ENCODE peak calls at places on chromosomes 4 and X, in five cellular contexts. One of them, this sample, is unnamed.

GRCh38 chr4:12963912-12964311 is 520.2 kb downstream of the RAB28 start:
- DNase-seq in A549: no peak
- DNase-seq in CD4-positive, alpha-beta T cell: no peak
- DNase-seq in transverse colon: no peak
- DNase-seq in CD4-positive, alpha-beta memory T cell: no peak
- DNase-seq in this sample: no peak

GRCh38 chr4:3827616-3828492 is 61.7 kb downstream of the ADRA2C start:
- DNase-seq in transverse colon: peak; percentile 78
- DNase-seq in CD4-positive, alpha-beta T cell: no peak
- DNase-seq in CD4-positive, alpha-beta memory T cell: no peak
- DNase-seq in A549: peak; percentile 28
- DNase-seq in this sample: no peak

GRCh38 chrX:65668362-65669310 is 1.2 kb downstream of the MSN start:
- DNase-seq in transverse colon: peak; percentile 61
- DNase-seq in CD4-positive, alpha-beta T cell: peak; percentile 23
- DNase-seq in A549: peak; percentile 23
- DNase-seq in CD4-positive, alpha-beta memory T cell: peak; percentile 67
- DNase-seq in this sample: peak; percentile 35

GRCh38 chr4:15601862-15602261 is 53.3 kb downstream of the FBXL5 start:
- DNase-seq in A549: no peak
- DNase-seq in transverse colon: no peak
- DNase-seq in CD4-positive, alpha-beta T cell: no peak
- DNase-seq in CD4-positive, alpha-beta memory T cell: no peak
- DNase-seq in this sample: no peak

GRCh38 chr4:161936625-161937133 is 227.1 kb downstream of the FSTL5 start:
- DNase-seq in transverse colon: no peak
- DNase-seq in CD4-positive, alpha-beta T cell: no peak
- DNase-seq in CD4-positive, alpha-beta memory T cell: no peak
- DNase-seq in A549: peak; percentile 1
- DNase-seq in this sample: no peak

GRCh38 chr4:40931238-40931637 is 181.5 kb downstream of the NSUN7 start:
- DNase-seq in transverse colon: no peak
- DNase-seq in A549: no peak
- DNase-seq in CD4-positive, alpha-beta T cell: no peak
- DNase-seq in CD4-positive, alpha-beta memory T cell: no peak
- DNase-seq in this sample: no peak

GRCh38 chr4:178240891-178241290 is 798.7 kb upstream of the AGA start:
- DNase-seq in CD4-positive, alpha-beta T cell: no peak
- DNase-seq in CD4-positive, alpha-beta memory T cell: no peak
- DNase-seq in A549: no peak
- DNase-seq in transverse colon: no peak
- DNase-seq in this sample: no peak

GRCh38 chr4:123667496-123667895 is 270.9 kb downstream of the SPRY1 start:
- DNase-seq in CD4-positive, alpha-beta memory T cell: no peak
- DNase-seq in A549: no peak
- DNase-seq in transverse colon: no peak
- DNase-seq in CD4-positive, alpha-beta T cell: no peak
- DNase-seq in this sample: no peak

GRCh38 chr4:145954924-145955339 is 16.3 kb upstream of the ZNF827 start:
- DNase-seq in CD4-positive, alpha-beta memory T cell: no peak
- DNase-seq in transverse colon: no peak
- DNase-seq in A549: no peak
- DNase-seq in CD4-positive, alpha-beta T cell: no peak
- DNase-seq in this sample: no peak

GRCh38 chrX:35622601-35623000 is 175.5 kb upstream of the MAGEB16 start:
- DNase-seq in transverse colon: no peak
- DNase-seq in A549: no peak
- DNase-seq in CD4-positive, alpha-beta memory T cell: no peak
- DNase-seq in CD4-positive, alpha-beta T cell: no peak
- DNase-seq in this sample: no peak

GRCh38 chr4:7513731-7514130 is 79.0 kb upstream of the PSAPL1 start:
- DNase-seq in CD4-positive, alpha-beta memory T cell: no peak
- DNase-seq in CD4-positive, alpha-beta T cell: no peak
- DNase-seq in transverse colon: no peak
- DNase-seq in A549: no peak
- DNase-seq in this sample: no peak

GRCh38 chr4:112130903-112131302 is 14.4 kb upstream of the FAM241A start:
- DNase-seq in CD4-positive, alpha-beta T cell: no peak
- DNase-seq in CD4-positive, alpha-beta memory T cell: no peak
- DNase-seq in A549: no peak
- DNase-seq in transverse colon: no peak
- DNase-seq in this sample: no peak

GRCh38 chr4:185128272-185129119 is 14.6 kb upstream of the SLC25A4 start:
- DNase-seq in CD4-positive, alpha-beta memory T cell: peak; percentile 22
- DNase-seq in A549: peak; percentile 40
- DNase-seq in transverse colon: peak; percentile 22
- DNase-seq in CD4-positive, alpha-beta T cell: no peak
- DNase-seq in this sample: peak; percentile 18

GRCh38 chrX:69025802-69026301 is 139.4 kb downstream of the PJA1 start:
- DNase-seq in A549: no peak
- DNase-seq in CD4-positive, alpha-beta memory T cell: no peak
- DNase-seq in CD4-positive, alpha-beta T cell: no peak
- DNase-seq in transverse colon: no peak
- DNase-seq in this sample: no peak

GRCh38 chr4:75908555-75908954 is 6.3 kb upstream of the PPEF2 start:
- DNase-seq in CD4-positive, alpha-beta memory T cell: no peak
- DNase-seq in A549: no peak
- DNase-seq in transverse colon: no peak
- DNase-seq in CD4-positive, alpha-beta T cell: no peak
- DNase-seq in this sample: no peak

GRCh38 chr4:26727849-26728248 is 132.8 kb upstream of the STIM2 start:
- DNase-seq in CD4-positive, alpha-beta memory T cell: no peak
- DNase-seq in CD4-positive, alpha-beta T cell: no peak
- DNase-seq in A549: no peak
- DNase-seq in transverse colon: no peak
- DNase-seq in this sample: no peak

GRCh38 chr4:133003169-133003568 is 145.9 kb upstream of the PCDH10 start:
- DNase-seq in A549: no peak
- DNase-seq in CD4-positive, alpha-beta T cell: no peak
- DNase-seq in transverse colon: no peak
- DNase-seq in CD4-positive, alpha-beta memory T cell: no peak
- DNase-seq in this sample: no peak

GRCh38 chrX:68710870-68711576 is 63.6 kb downstream of the STARD8 start:
- DNase-seq in CD4-positive, alpha-beta memory T cell: no peak
- DNase-seq in transverse colon: no peak
- DNase-seq in A549: peak; percentile 73
- DNase-seq in CD4-positive, alpha-beta T cell: no peak
- DNase-seq in this sample: no peak

GRCh38 chr4:33924239-33924638 is 2320.1 kb downstream of the ARAP2 start:
- DNase-seq in CD4-positive, alpha-beta memory T cell: no peak
- DNase-seq in transverse colon: no peak
- DNase-seq in A549: no peak
- DNase-seq in CD4-positive, alpha-beta T cell: no peak
- DNase-seq in this sample: no peak

GRCh38 chrX:82081027-82081426 is 879.1 kb downstream of the SH3BGRL start:
- DNase-seq in CD4-positive, alpha-beta memory T cell: no peak
- DNase-seq in CD4-positive, alpha-beta T cell: no peak
- DNase-seq in A549: no peak
- DNase-seq in transverse colon: no peak
- DNase-seq in this sample: no peak
- H3K9me3 ChIP-seq in CD4-positive, alpha-beta memory T cell: no peaks in the 10 kb centered on the region
- H3K9me3 ChIP-seq in CD4-positive, alpha-beta T cell: no peaks in the 10 kb centered on the region
- H3K9me3 ChIP-seq in A549: no peaks in the 10 kb centered on the region
- H3K9me3 ChIP-seq in transverse colon: no peaks in the 10 kb centered on the region
- H3K9me3 ChIP-seq in this sample: no peaks in the 10 kb centered on the region

GRCh38 chrX:66915893-66916292 is 277.0 kb upstream of the EDA2R start:
- DNase-seq in A549: no peak
- DNase-seq in CD4-positive, alpha-beta memory T cell: no peak
- DNase-seq in CD4-positive, alpha-beta T cell: no peak
- DNase-seq in transverse colon: no peak
- DNase-seq in this sample: no peak
- H3K9me3 ChIP-seq in A549: no peaks in the 10 kb centered on the region
- H3K9me3 ChIP-seq in CD4-positive, alpha-beta memory T cell: no peaks in the 10 kb centered on the region
- H3K9me3 ChIP-seq in CD4-positive, alpha-beta T cell: no peaks in the 10 kb centered on the region
- H3K9me3 ChIP-seq in transverse colon: no peaks in the 10 kb centered on the region
- H3K9me3 ChIP-seq in this sample: no peaks in the 10 kb centered on the region

GRCh38 chr4:95158045-95158444 is 390.7 kb downstream of the UNC5C start:
- DNase-seq in transverse colon: no peak
- DNase-seq in A549: no peak
- DNase-seq in CD4-positive, alpha-beta memory T cell: no peak
- DNase-seq in CD4-positive, alpha-beta T cell: no peak
- DNase-seq in this sample: no peak

GRCh38 chr4:95156452-95156765 is 392.4 kb downstream of the UNC5C start:
- DNase-seq in A549: no peak
- DNase-seq in CD4-positive, alpha-beta memory T cell: no peak
- DNase-seq in transverse colon: no peak
- DNase-seq in CD4-positive, alpha-beta T cell: no peak
- DNase-seq in this sample: no peak

GRCh38 chr4:95158626-95159025 is 390.1 kb downstream of the UNC5C start:
- DNase-seq in CD4-positive, alpha-beta memory T cell: no peak
- DNase-seq in transverse colon: no peak
- DNase-seq in A549: no peak
- DNase-seq in CD4-positive, alpha-beta T cell: no peak
- DNase-seq in this sample: no peak

GRCh38 chr4:95153182-95153581 is 395.4 kb downstream of the BMPR1B start:
- DNase-seq in CD4-positive, alpha-beta memory T cell: no peak
- DNase-seq in A549: no peak
- DNase-seq in CD4-positive, alpha-beta T cell: no peak
- DNase-seq in transverse colon: no peak
- DNase-seq in this sample: no peak

DNA sequence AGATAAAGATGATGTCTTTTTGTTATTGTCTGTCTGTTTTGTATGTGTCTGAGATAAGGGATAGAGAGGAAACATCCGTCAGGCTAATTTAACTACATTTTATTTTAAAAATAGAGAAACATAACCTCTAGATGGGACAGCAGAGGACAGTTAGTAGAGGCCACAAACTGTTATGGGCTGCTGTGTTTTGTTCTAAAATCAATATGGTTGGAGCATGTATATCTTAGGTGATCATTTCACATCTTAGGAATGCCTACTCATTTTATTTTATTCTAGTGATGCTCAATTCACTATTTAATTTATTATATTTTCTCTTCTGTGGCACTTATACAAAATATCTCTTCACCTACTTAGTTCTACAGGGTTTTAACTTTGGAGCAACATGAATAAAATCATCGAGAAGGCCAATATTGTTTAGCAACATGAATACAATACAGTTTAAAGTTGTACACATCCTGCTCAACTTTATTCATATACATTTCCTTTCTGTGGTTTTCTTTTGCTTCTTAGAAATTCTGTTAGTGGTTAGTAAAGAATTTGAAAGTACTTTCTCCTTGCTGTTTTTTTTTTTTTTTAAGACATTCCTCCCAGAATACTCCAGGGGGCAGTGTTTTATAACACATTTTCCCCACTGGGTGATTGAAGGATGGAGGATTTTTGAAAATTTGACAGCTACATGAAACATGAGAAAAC is 392.9 kb downstream of the UNC5C start:
- DNase-seq in transverse colon: no peak
- DNase-seq in CD4-positive, alpha-beta memory T cell: peak; percentile 59
- DNase-seq in CD4-positive, alpha-beta T cell: no peak
- DNase-seq in A549: peak; percentile 23
- DNase-seq in this sample: no peak
- H3K9me3 ChIP-seq in transverse colon: no peaks in the 10 kb centered on the region
- H3K9me3 ChIP-seq in CD4-positive, alpha-beta memory T cell: no peaks in the 10 kb centered on the region
- H3K9me3 ChIP-seq in CD4-positive, alpha-beta T cell: no peaks in the 10 kb centered on the region
- H3K9me3 ChIP-seq in A549: no peaks in the 10 kb centered on the region
- H3K9me3 ChIP-seq in this sample: no peaks in the 10 kb centered on the region

GRCh38 chrX:10119399-10119990 is 37.3 kb upstream of the CLCN4 start:
- DNase-seq in A549: peak; percentile 34
- DNase-seq in CD4-positive, alpha-beta T cell: peak; percentile 58
- DNase-seq in CD4-positive, alpha-beta memory T cell: peak; percentile 81
- DNase-seq in transverse colon: peak; percentile 80
- DNase-seq in this sample: peak; percentile 56
- H3K9me3 ChIP-seq in A549: peaks cover 55% of the 10 kb centered on the region
- H3K9me3 ChIP-seq in CD4-positive, alpha-beta T cell: no peaks in the 10 kb centered on the region
- H3K9me3 ChIP-seq in CD4-positive, alpha-beta memory T cell: no peaks in the 10 kb centered on the region
- H3K9me3 ChIP-seq in transverse colon: no peaks in the 10 kb centered on the region
- H3K9me3 ChIP-seq in this sample: no peaks in the 10 kb centered on the region

DNA sequence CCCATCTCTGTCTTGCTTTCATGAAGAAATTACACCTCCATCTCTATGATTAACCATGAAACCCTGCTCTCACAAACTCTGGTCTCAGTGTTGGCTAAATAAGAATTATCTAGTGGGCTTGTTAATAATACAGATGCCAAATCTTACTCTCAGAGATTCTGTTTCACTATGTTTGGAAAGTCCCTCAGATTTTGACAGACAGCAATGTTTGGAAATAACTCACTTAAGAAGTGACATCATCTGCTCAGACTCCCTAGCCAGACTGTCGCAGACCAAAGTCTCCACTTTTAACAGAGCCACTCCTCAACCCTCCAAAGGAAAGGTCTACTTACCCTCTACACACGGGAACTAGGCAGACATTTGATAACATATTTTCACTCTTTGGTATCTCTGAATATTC is 328.5 kb upstream of the FGF16 start:
- DNase-seq in CD4-positive, alpha-beta memory T cell: no peak
- DNase-seq in A549: no peak
- DNase-seq in CD4-positive, alpha-beta T cell: no peak
- DNase-seq in transverse colon: no peak
- DNase-seq in this sample: no peak
- H3K9me3 ChIP-seq in CD4-positive, alpha-beta memory T cell: no peaks in the 10 kb centered on the region
- H3K9me3 ChIP-seq in A549: no peaks in the 10 kb centered on the region
- H3K9me3 ChIP-seq in CD4-positive, alpha-beta T cell: no peaks in the 10 kb centered on the region
- H3K9me3 ChIP-seq in transverse colon: no peaks in the 10 kb centered on the region
- H3K9me3 ChIP-seq in this sample: no peaks in the 10 kb centered on the region